ENCODE peak calls at places on chromosomes 6 and 20, in seven cellular contexts. A, X, E, T, N, B and M are unnamed samples.

GRCh38 chr6:118894425-118895240 is 681 bp downstream of the ASF1A start:
- DNase-seq in A (peak; percentile 64), X (peak; percentile 11), E (peak; percentile 23), T (peak; percentile 74), N (peak; percentile 50), B (no peak), M (peak; percentile 9)

GRCh38 chr6:111644893-111645430 is 39.3 kb upstream of the TRAF3IP2 start:
- DNase-seq in A (no peak), X (no peak), E (no peak), T (no peak), N (no peak), B (no peak), M (no peak)

GRCh38 chr6:70860044-70860443 is 96.8 kb downstream of the B3GAT2 start:
- DNase-seq in A (no peak), X (no peak), E (no peak), T (no peak), N (no peak), B (no peak), M (no peak)

GRCh38 chr6:63427951-63428350 is 108.2 kb upstream of the LGSN start:
- DNase-seq in A (no peak), X (no peak), E (no peak), T (no peak), N (no peak), B (no peak), M (no peak)

GRCh38 chr20:37643400-37643799 is 50.4 kb upstream of the CTNNBL1 start:
- DNase-seq in A (no peak), X (no peak), E (no peak), T (no peak), N (no peak), B (no peak), M (no peak)

GRCh38 chr20:2521369-2522305 is 12.9 kb upstream of the ZNF343 start:
- DNase-seq in A (peak; percentile 33), X (no peak), E (peak; percentile 28), T (peak; percentile 2), N (peak; percentile 50), B (peak; percentile 26), M (no peak)

GRCh38 chr6:146876271-146877151 is 277.7 kb downstream of the ADGB start:
- DNase-seq in A (no peak), X (no peak), E (no peak), T (no peak), N (no peak), B (no peak), M (no peak)

GRCh38 chr6:26270903-26271639 is 93.9 kb upstream of the BTN3A2 start:
- DNase-seq in A (peak; percentile 96), X (no peak), E (peak; percentile 79), T (peak; percentile 88), N (peak; percentile 97), B (no peak), M (no peak)

GRCh38 chr6:90646936-90647335 is 60.1 kb upstream of the MAP3K7 start:
- DNase-seq in A (no peak), X (no peak), E (no peak), T (no peak), N (no peak), B (no peak), M (no peak)

GRCh38 chr6:145502417-145502816 is 232.9 kb downstream of the EPM2A start:
- DNase-seq in A (peak; percentile 3), X (no peak), E (no peak), T (no peak), N (peak; percentile 76), B (no peak), M (no peak)

GRCh38 chr20:46743088-46743487 is 33.6 kb downstream of the SLC2A10 start:
- DNase-seq in A (no peak), X (no peak), E (no peak), T (no peak), N (no peak), B (no peak), M (no peak)

GRCh38 chr6:71388068-71388744 is 99.6 kb downstream of the OGFRL1 start:
- DNase-seq in A (no peak), X (no peak), E (no peak), T (no peak), N (peak; percentile 53), B (no peak), M (no peak)

GRCh38 chr20:57807418-57808265 is 97.8 kb upstream of the PMEPA1 start:
- DNase-seq in A (no peak), X (no peak), E (no peak), T (no peak), N (no peak), B (no peak), M (no peak)

GRCh38 chr6:161318456-161318855 is 44.6 kb upstream of the AGPAT4 start:
- DNase-seq in A (no peak), X (no peak), E (no peak), T (no peak), N (no peak), B (no peak), M (no peak)

GRCh38 chr6:83708546-83708969 is 343 bp downstream of the SNAP91 start:
- DNase-seq in A (peak; percentile 58), X (no peak), E (no peak), T (no peak), N (peak; percentile 3), B (no peak), M (no peak)